ENCODE peak calls at places on chromosomes 11 and 22, in seven cellular contexts. V, S, L, H, U, G and E are unnamed samples.

GRCh38 chr11:73359930-73360742 is 16.1 kb upstream of the RELT start:
- DNase-seq in S (no peak), V (peak; percentile 78), U (peak; percentile 29), L (no peak), H (peak; percentile 63), G (no peak), E (peak; percentile 56)

GRCh38 chr22:42500164-42500835 is 19.3 kb downstream of the RRP7A start:
- DNase-seq in S (peak; percentile 13), H (peak; percentile 96), U (no peak), G (peak; percentile 37), L (peak; percentile 73), V (peak; percentile 96), E (peak; percentile 88)

GRCh38 chr11:67276821-67277230 is 10.6 kb downstream of the GRK2 start:
- DNase-seq in G (no peak), H (peak; percentile 77), V (no peak), L (no peak), S (no peak), U (no peak), E (no peak)

GRCh38 chr11:116507849-116508695 is 264.7 kb downstream of the BUD13 start:
- DNase-seq in V (no peak), U (no peak), G (no peak), L (no peak), S (no peak), H (no peak), E (no peak)

GRCh38 chr22:21791635-21792625 is 56.3 kb upstream of the YPEL1 start:
- DNase-seq in V (no peak), G (peak; percentile 62), U (no peak), H (peak; percentile 90), S (no peak), L (no peak), E (no peak)

GRCh38 chr11:36380296-36381004 is 84.4 kb downstream of the PRR5L start:
- DNase-seq in L (no peak), H (no peak), V (no peak), S (no peak), G (no peak), U (no peak), E (no peak)

GRCh38 chr11:68146010-68146540 is 24.9 kb upstream of the CHKA start:
- DNase-seq in G (no peak), S (no peak), U (peak; percentile 65), V (peak; percentile 46), L (no peak), H (no peak), E (peak; percentile 63)

GRCh38 chr11:63931876-63932275 is 6.9 kb upstream of the NAA40 start:
- DNase-seq in S (no peak), L (no peak), U (no peak), H (no peak), G (no peak), V (no peak), E (no peak)

GRCh38 chr11:73047773-73048371 is 94.2 kb downstream of the FCHSD2 start:
- DNase-seq in H (no peak), S (no peak), L (no peak), U (no peak), V (no peak), G (peak; percentile 88), E (no peak)

GRCh38 chr11:128813729-128814128 is 53.4 kb downstream of the KCNJ1 start:
- DNase-seq in V (no peak), H (no peak), U (no peak), G (no peak), S (no peak), L (no peak), E (no peak)

GRCh38 chr22:49209452-49210195 is 618.0 kb downstream of the BRD1 start:
- DNase-seq in U (peak; percentile 78), H (no peak), V (peak; percentile 54), L (no peak), G (no peak), S (no peak), E (no peak)

GRCh38 chr22:39278040-39278439 is 33.3 kb upstream of the PDGFB start:
- DNase-seq in S (no peak), V (no peak), U (no peak), H (no peak), L (no peak), G (no peak), E (no peak)

GRCh38 chr11:125337836-125338235 is 158.2 kb downstream of the FEZ1 start:
- DNase-seq in G (no peak), U (no peak), H (no peak), L (no peak), V (no peak), S (no peak), E (no peak)

GRCh38 chr22:38755155-38755910 is 465 bp downstream of the SUN2 start:
- DNase-seq in V (peak; percentile 80), U (peak; percentile 80), G (no peak), H (peak; percentile 89), L (no peak), S (no peak), E (peak; percentile 58)

GRCh38 chr22:35318346-35319215 is 18.9 kb downstream of the TOM1 start:
- DNase-seq in G (no peak), L (no peak), V (no peak), S (no peak), H (no peak), U (no peak), E (no peak)

GRCh38 chr11:75557649-75558494 is 4.2 kb upstream of the SERPINH1 start:
- DNase-seq in H (peak; percentile 51), G (no peak), V (no peak), U (no peak), L (no peak), S (no peak), E (no peak)

GRCh38 chr11:104964247-104964646 is 4.1 kb downstream of the CASP4 start:
- DNase-seq in L (no peak), V (no peak), U (no peak), H (no peak), S (no peak), G (no peak), E (no peak)
- TF ChIP-seq JUND in L (no peak), V (no peak), U (no peak), H (no peak), S (no peak), G (no peak), E (no peak)

GRCh38 chr11:131468565-131468964 is 98.2 kb downstream of the NTM start:
- DNase-seq in V (no peak), S (no peak), L (no peak), U (no peak), G (no peak), H (no peak), E (no peak)
- TF ChIP-seq JUND in V (no peak), S (no peak), L (no peak), U (no peak), G (no peak), H (no peak), E (no peak)

DNA sequence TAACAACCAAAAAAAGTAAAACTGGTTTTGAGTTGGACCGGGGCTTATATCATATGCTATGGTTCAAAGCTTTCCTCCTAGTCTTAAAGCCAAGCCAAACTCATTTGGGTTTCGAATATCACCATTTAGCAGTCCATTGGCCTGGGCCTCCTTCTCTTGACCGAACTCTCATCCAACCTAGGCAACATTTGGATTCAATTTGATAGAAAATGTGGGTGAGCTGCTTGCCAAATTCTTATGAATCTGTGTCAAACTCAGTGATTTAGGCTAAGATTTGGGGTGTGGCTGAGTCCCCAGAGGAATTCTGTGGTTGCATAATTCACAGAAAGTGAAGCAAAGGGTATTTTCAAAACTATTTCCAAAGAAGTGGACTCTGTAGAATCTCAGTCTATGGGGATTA is 83.7 kb downstream of the BLID start:
- DNase-seq in H (no peak), S (no peak), L (no peak), G (no peak), V (no peak), U (no peak), E (no peak)
- TF ChIP-seq JUND in H (no peak), S (no peak), L (no peak), G (no peak), V (no peak), U (no peak), E (no peak)

DNA sequence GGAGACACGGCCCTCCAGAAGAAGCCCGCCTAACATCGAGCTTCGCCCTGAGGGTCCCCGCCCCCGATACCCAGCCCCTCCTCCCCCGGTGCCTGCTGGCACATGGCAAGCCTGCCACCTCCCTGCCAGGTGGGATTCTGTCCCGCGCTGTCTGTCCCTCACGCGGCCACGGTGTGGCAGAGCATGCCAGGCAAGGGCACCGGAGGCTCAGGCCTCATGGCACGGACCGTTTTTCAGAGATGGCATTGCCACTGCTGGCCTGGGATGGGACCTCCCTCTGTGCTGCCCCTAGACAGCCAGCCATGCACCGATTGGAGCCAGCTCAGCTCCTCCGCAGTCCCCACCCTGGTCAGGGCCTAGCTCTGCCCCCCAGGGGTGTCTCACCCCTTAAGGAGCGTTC is 19.4 kb downstream of the MRPL23 start:
- DNase-seq in S (no peak), H (no peak), L (no peak), U (no peak), V (no peak), G (no peak), E (no peak)
- TF ChIP-seq JUND in S (no peak), H (no peak), L (no peak), U (no peak), V (no peak), G (no peak), E (no peak)

GRCh38 chr11:115501504-115501894 is 2.7 kb downstream of the CADM1 start:
- DNase-seq in U (no peak), S (no peak), L (no peak), G (no peak), V (no peak), H (no peak), E (no peak)

GRCh38 chr11:115501895-115502589 is 2.2 kb downstream of the CADM1 start:
- DNase-seq in H (no peak), G (peak; percentile 20), S (no peak), L (no peak), U (peak; percentile 37), V (peak; percentile 42), E (peak; percentile 59)

GRCh38 chr11:115499241-115499799 is 4.9 kb downstream of the CADM1 start:
- DNase-seq in H (no peak), G (no peak), L (no peak), S (no peak), V (peak; percentile 40), U (no peak), E (peak; percentile 64)

GRCh38 chr11:115499891-115500290 is 4.3 kb downstream of the CADM1 start:
- DNase-seq in L (no peak), V (no peak), S (no peak), U (no peak), G (no peak), H (no peak), E (no peak)

DNA sequence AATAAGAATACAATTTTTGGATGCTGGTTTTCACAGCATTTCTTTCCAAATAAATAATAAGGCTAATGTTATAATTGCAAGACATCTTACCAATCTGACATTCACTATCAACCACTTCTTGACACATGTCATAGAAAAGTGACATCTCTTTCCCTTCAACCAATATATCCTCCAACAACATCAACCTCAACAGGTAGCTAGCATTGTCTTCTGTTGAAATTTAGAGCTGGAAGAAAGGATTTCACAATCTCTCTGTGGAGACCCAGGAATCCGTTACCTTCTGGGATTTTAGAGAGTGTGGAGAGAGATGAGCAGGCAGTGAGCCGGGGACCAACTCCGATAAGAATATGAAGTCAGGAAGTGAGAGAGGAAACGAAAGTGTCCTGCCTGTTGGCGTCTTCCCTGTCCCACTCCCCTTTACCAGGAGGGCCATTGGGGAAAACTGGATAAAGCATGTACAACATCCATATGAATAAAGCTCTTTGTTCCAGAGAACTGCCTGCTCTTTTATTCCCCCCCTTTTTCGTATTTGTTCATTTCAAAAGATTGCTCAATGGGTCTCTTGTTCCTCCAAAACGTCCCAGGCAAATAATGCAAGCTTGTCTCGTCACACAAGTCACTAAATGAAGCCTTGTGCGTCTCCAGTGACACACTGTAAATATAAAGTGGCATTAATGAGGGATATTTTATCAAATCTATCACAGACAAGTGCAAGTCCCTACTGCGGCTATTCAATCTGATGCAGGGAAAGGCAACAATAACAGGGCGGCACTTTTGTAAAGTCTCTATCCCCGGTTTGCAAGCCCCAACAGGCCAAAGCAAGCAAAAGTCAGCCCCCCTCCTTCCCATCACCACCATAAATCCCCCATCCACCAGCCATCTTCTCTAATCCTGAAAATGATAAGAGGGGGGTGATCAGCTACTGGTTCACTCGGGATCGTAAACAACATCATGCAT is 3.4 kb downstream of the CADM1 start:
- DNase-seq in H (no peak), G (no peak), S (no peak), U (peak; percentile 94), V (peak; percentile 26), L (no peak), E (no peak)
- TF ChIP-seq JUND in H (no peak), G (no peak), S (no peak), U (no peak), V (no peak), L (no peak), E (no peak)